ENCODE peak calls at places on chromosome 21, in four cellular contexts. One of them, this sample, is unnamed. For H3K4me1, the result is how much of the 10 kb centered on the place peaks cover.

GRCh38 chr21:45858180-45858579 is 123.4 kb upstream of the COL6A1 start:
- DNase-seq in heart left ventricle: no peak
- DNase-seq in pancreas: no peak
- DNase-seq in testis: no peak
- DNase-seq in this sample: no peak

GRCh38 chr21:46111857-46112730 is 14.2 kb downstream of the COL6A2 start:
- DNase-seq in heart left ventricle: peak
- DNase-seq in testis: peak
- DNase-seq in pancreas: no peak
- DNase-seq in this sample: peak

GRCh38 chr21:44647222-44647552 is 973 bp downstream of the KRTAP10-11 start:
- DNase-seq in testis: no peak
- DNase-seq in heart left ventricle: no peak
- DNase-seq in pancreas: no peak
- DNase-seq in this sample: no peak

GRCh38 chr21:28160378-28160777 is 832.3 kb downstream of the LTN1 start:
- DNase-seq in testis: no peak
- DNase-seq in heart left ventricle: no peak
- DNase-seq in pancreas: no peak
- DNase-seq in this sample: no peak

GRCh38 chr21:44935533-44935927 is 4.3 kb upstream of the SLX9 start:
- DNase-seq in heart left ventricle: no peak
- DNase-seq in testis: no peak
- DNase-seq in pancreas: no peak
- DNase-seq in this sample: peak

GRCh38 chr21:17925900-17926299 is 106.7 kb upstream of the C21orf91 start:
- DNase-seq in pancreas: no peak
- DNase-seq in testis: no peak
- DNase-seq in heart left ventricle: no peak
- DNase-seq in this sample: no peak

GRCh38 chr21:25307489-25307888 is 299.8 kb downstream of the MRPL39 start:
- DNase-seq in pancreas: no peak
- DNase-seq in heart left ventricle: no peak
- DNase-seq in testis: no peak
- DNase-seq in this sample: no peak

GRCh38 chr21:39086547-39086946 is 96.7 kb downstream of the PSMG1 start:
- DNase-seq in heart left ventricle: no peak
- DNase-seq in testis: no peak
- DNase-seq in pancreas: no peak
- DNase-seq in this sample: peak

GRCh38 chr21:17539743-17540341 is 27.0 kb downstream of the CXADR start:
- DNase-seq in heart left ventricle: no peak
- DNase-seq in pancreas: no peak
- DNase-seq in testis: no peak
- DNase-seq in this sample: no peak

GRCh38 chr21:38434913-38435533 is 63.3 kb downstream of the ERG start:
- DNase-seq in pancreas: no peak
- DNase-seq in testis: no peak
- DNase-seq in heart left ventricle: no peak
- DNase-seq in this sample: no peak

GRCh38 chr21:22120616-22121266 is 1122.5 kb downstream of the NCAM2 start:
- DNase-seq in pancreas: no peak
- DNase-seq in testis: peak
- DNase-seq in heart left ventricle: no peak
- DNase-seq in this sample: no peak

GRCh38 chr21:45615145-45615711 is 28.3 kb upstream of the PCBP3 start:
- DNase-seq in heart left ventricle: no peak
- DNase-seq in pancreas: peak
- DNase-seq in testis: no peak
- DNase-seq in this sample: peak

GRCh38 chr21:34020005-34020847 is 53.2 kb upstream of the MRPS6 start:
- DNase-seq in testis: no peak
- DNase-seq in heart left ventricle: no peak
- DNase-seq in pancreas: no peak
- DNase-seq in this sample: no peak

GRCh38 chr21:34072145-34073031 is 990 bp upstream of the MRPS6 start:
- DNase-seq in testis: peak
- DNase-seq in heart left ventricle: no peak
- DNase-seq in pancreas: peak
- DNase-seq in this sample: peak

GRCh38 chr21:38768385-38769071 is 37.2 kb upstream of the ETS2 start:
- DNase-seq in heart left ventricle: no peak
- DNase-seq in testis: no peak
- DNase-seq in pancreas: no peak
- DNase-seq in this sample: no peak

GRCh38 chr21:28641731-28642130 is 350.9 kb downstream of the LTN1 start:
- DNase-seq in pancreas: no peak
- DNase-seq in testis: no peak
- DNase-seq in heart left ventricle: no peak
- DNase-seq in this sample: no peak

GRCh38 chr21:14880922-14881321 is 183.9 kb downstream of the NRIP1 start:
- DNase-seq in pancreas: no peak
- DNase-seq in testis: no peak
- DNase-seq in heart left ventricle: no peak
- DNase-seq in this sample: no peak

GRCh38 chr21:15761508-15762100 is 31.8 kb downstream of the USP25 start:
- DNase-seq in heart left ventricle: no peak
- DNase-seq in pancreas: no peak
- DNase-seq in testis: no peak
- DNase-seq in this sample: no peak

GRCh38 chr21:39263372-39263771 is 50.1 kb downstream of the BRWD1 start:
- DNase-seq in pancreas: no peak
- DNase-seq in heart left ventricle: no peak
- DNase-seq in testis: no peak
- DNase-seq in this sample: no peak

DNA sequence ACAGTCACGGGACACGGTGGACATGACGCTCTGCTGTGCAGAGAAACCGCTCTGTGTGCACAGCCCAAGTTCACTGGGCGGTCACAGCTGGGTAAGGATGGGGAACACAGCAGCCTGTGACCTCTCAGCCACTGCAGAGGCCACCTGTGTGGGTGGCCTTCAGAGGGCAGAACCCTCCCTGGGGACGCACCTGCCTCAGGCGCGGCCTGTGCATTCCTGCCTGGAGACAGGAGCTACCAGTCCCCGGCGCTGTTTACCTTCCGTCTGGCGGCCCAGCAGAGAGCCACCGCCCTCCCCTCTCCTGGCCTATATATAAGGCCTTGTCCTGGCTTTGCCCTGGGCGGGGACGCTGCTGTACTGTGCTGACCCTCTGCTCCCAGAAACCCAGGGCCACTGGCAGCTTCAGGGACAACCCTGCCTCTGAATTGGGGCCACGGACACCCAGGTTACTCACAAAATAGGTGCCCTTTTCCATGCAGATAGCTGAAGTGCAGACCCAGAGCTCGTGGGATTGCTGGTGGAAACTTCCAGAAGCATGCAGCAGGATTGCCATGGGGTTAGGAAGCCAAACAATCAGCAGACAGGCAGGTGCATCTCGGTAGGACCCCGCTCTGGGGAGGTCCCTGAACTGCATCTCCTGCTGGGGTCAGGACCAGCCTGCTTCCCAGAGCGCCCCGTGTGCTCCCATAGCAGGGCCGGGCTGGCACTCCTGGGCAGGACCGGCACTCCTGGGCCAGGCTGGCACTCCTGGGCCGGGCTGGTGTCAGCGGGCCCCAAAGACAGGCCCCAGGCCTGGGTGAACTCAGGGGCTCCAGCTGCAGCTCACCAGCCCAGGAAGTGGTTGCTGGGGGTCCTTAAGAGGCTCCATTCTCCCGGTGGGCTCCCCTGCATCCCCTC is 83.6 kb downstream of the SIK1 start:
- DNase-seq in heart left ventricle: no peak
- DNase-seq in pancreas: peak
- DNase-seq in testis: no peak
- DNase-seq in this sample: no peak
- H3K27ac ChIP-seq in heart left ventricle: no peak
- H3K27ac ChIP-seq in pancreas: peak
- H3K27ac ChIP-seq in testis: no peak
- H3K27ac ChIP-seq in this sample: no peak

GRCh38 chr21:42524341-42525227 is 10.9 kb downstream of the SLC37A1 start:
- DNase-seq in pancreas: peak
- DNase-seq in heart left ventricle: peak
- DNase-seq in testis: peak
- DNase-seq in this sample: peak

GRCh38 chr21:42522771-42523170 is 9.1 kb downstream of the SLC37A1 start:
- DNase-seq in pancreas: no peak
- DNase-seq in testis: no peak
- DNase-seq in heart left ventricle: no peak
- DNase-seq in this sample: no peak

GRCh38 chr21:42522271-42522670 is 8.6 kb downstream of the SLC37A1 start:
- DNase-seq in pancreas: no peak
- DNase-seq in testis: no peak
- DNase-seq in heart left ventricle: no peak
- DNase-seq in this sample: no peak

GRCh38 chr21:42523941-42524340 is 10.3 kb downstream of the SLC37A1 start:
- DNase-seq in pancreas: no peak
- DNase-seq in heart left ventricle: no peak
- DNase-seq in testis: no peak
- DNase-seq in this sample: no peak

DNA sequence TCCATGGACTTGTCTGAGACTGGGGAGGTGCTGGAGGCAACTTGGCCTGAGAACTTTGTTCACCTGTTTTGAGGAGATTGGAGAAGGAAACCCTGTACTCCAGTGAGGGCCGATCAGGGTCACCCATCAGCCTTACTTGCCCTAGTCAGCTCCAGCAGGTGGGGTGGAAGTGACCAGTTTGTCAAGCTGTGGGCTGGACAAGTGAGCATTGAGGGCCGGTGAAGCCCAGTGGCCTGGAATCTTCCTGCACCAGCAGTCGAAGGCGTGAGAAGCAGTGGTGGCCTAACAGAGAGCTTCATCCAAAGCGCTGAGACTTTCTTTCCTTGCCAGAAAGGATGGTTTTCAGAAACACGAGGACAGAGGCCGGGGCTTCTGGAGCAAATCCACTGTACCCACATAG is 9.6 kb downstream of the SLC37A1 start:
- DNase-seq in pancreas: no peak
- DNase-seq in heart left ventricle: no peak
- DNase-seq in testis: no peak
- DNase-seq in this sample: no peak
- H3K4me1 ChIP-seq in pancreas: under half
- H3K4me1 ChIP-seq in heart left ventricle: under half
- H3K4me1 ChIP-seq in testis: under half
- H3K4me1 ChIP-seq in this sample: under half

DNA sequence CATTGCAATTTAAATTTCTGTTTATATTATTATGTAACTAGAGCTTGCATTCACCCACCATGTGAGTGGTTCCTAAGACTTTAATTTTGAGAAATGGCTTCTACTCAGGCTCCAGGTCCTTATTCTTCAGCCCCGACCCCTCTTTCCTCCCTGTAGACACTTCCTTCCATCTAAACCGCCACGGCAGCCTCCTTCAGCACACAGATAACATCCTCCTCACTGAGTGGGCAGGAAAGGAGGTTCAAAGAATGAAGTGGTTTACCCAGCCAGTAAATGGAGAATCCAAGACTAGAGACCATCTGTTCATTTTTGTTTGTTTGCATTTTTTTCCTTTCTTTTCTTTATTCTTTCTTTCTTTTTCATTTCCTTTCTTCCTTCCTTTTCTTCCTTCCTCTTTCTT is 37.1 kb upstream of the SOD1 start:
- DNase-seq in heart left ventricle: no peak
- DNase-seq in testis: no peak
- DNase-seq in pancreas: no peak
- DNase-seq in this sample: no peak
- H3K4me3 ChIP-seq in heart left ventricle: no peak
- H3K4me3 ChIP-seq in testis: no peak
- H3K4me3 ChIP-seq in pancreas: no peak
- H3K4me3 ChIP-seq in this sample: no peak

DNA sequence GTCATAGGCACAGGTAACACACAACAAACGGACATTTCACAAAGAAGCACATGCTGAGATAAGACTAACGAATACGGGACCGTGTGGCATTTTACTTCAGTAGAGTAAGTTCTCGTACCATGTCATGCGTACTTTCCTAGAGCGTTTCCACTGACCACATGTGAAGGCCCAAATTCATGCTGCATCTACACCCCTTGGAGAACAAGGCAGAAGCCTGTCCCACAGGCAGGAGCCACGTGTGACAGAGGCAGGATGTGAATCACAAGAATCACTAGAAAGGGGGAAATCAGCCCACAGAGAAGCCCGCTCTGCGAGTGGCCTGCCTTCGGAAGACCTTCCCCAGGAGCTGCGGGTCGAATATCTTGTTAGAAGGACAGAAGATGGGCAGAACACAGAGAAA is 41.8 kb downstream of the URB1 start:
- DNase-seq in testis: no peak
- DNase-seq in pancreas: no peak
- DNase-seq in heart left ventricle: no peak
- DNase-seq in this sample: no peak
- H3K27ac ChIP-seq in testis: no peak
- H3K27ac ChIP-seq in pancreas: no peak
- H3K27ac ChIP-seq in heart left ventricle: no peak
- H3K27ac ChIP-seq in this sample: no peak

GRCh38 chr21:20729376-20729775 is 268.8 kb upstream of the NCAM2 start:
- DNase-seq in pancreas: no peak
- DNase-seq in heart left ventricle: no peak
- DNase-seq in testis: no peak
- DNase-seq in this sample: no peak

GRCh38 chr21:20730421-20730820 is 267.8 kb upstream of the NCAM2 start:
- DNase-seq in heart left ventricle: no peak
- DNase-seq in pancreas: no peak
- DNase-seq in testis: no peak
- DNase-seq in this sample: no peak

DNA sequence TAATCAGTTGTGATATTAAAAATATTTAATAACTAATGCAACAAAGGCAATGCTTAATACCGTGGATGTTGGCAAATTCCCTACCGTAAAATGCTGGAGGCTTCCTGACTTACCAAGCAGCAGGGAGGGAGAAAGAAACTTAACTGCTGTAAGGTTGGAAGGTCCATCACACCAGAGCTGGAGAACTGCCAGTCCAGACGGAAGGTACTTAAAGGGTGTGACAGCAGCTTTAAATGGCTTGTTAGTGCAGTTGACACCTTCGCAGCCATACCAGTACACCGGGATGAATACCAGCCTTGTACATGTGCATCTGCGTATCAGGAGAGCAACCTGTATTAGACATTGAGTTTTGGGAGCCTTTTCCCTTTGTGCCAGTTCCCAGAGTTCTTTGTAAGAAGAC is 269.5 kb upstream of the NCAM2 start:
- DNase-seq in heart left ventricle: no peak
- DNase-seq in testis: no peak
- DNase-seq in pancreas: no peak
- DNase-seq in this sample: no peak
- H3K4me1 ChIP-seq in heart left ventricle: under half
- H3K4me1 ChIP-seq in testis: under half
- H3K4me1 ChIP-seq in pancreas: under half
- H3K4me1 ChIP-seq in this sample: under half

This sample was measured in aorta.